ENCODE peak calls at places on chromosomes 13 and 19, in six cellular contexts. P is transverse colon, F is fibroblast of lung, J is OCI-LY7, Q is ovary, G is endodermal cell. M is an unnamed sample.

GRCh38 chr13:20451397-20451796 is 74.3 kb downstream of the CRYL1 start:
- DNase-seq in Q (no peak), P (no peak), F (no peak), J (no peak), G (no peak), M (no peak)

GRCh38 chr19:12648088-12648487 is 18.5 kb downstream of the MAN2B1 start:
- DNase-seq in F (no peak), Q (no peak), J (no peak), G (peak; percentile 71), P (no peak), M (peak; percentile 53)

GRCh38 chr13:43304945-43305344 is 281.6 kb downstream of the DNAJC15 start:
- DNase-seq in Q (no peak), P (no peak), G (peak; percentile 53), J (no peak), F (no peak), M (no peak)

GRCh38 chr13:43307921-43308433 is 284.6 kb downstream of the DNAJC15 start:
- DNase-seq in G (peak; percentile 47), F (peak; percentile 77), Q (peak; percentile 87), J (peak; percentile 54), P (peak; percentile 75), M (peak; percentile 67)

GRCh38 chr13:52127783-52128702 is 830 bp downstream of the NEK5 start:
- DNase-seq in F (peak; percentile 71), P (peak; percentile 71), G (peak; percentile 88), Q (peak; percentile 43), J (peak; percentile 64), M (no peak)

GRCh38 chr13:113404723-113405471 is 41.0 kb upstream of the GRTP1 start:
- DNase-seq in G (peak; percentile 58), J (no peak), P (no peak), F (no peak), Q (no peak), M (no peak)

GRCh38 chr13:24670174-24670573 is 10.0 kb upstream of the ATP12A start:
- DNase-seq in Q (no peak), J (no peak), F (no peak), P (no peak), G (no peak), M (no peak)

GRCh38 chr13:25980255-25980654 is 71.6 kb downstream of the SHISA2 start:
- DNase-seq in P (no peak), F (peak; percentile 10), J (peak; percentile 17), G (peak; percentile 86), Q (no peak), M (no peak)

GRCh38 chr19:13832096-13832495 is 36.9 kb downstream of the ZSWIM4 start:
- DNase-seq in F (no peak), G (no peak), J (no peak), P (no peak), Q (no peak), M (no peak)

GRCh38 chr13:33745370-33746324 is 72.3 kb upstream of the RFC3 start:
- DNase-seq in J (peak; percentile 94), F (no peak), P (peak; percentile 11), G (no peak), Q (no peak), M (no peak)

GRCh38 chr13:33751151-33751550 is 66.8 kb upstream of the RFC3 start:
- DNase-seq in J (no peak), P (no peak), G (no peak), F (peak; percentile 88), Q (no peak), M (no peak)

GRCh38 chr13:33743438-33744368 is 74.2 kb upstream of the RFC3 start:
- DNase-seq in J (peak; percentile 56), F (no peak), G (peak; percentile 49), P (no peak), Q (no peak), M (no peak)

GRCh38 chr13:33744589-33745369 is 73.2 kb upstream of the RFC3 start:
- DNase-seq in Q (peak; percentile 23), F (peak; percentile 27), G (no peak), J (peak; percentile 65), P (no peak), M (no peak)

DNA sequence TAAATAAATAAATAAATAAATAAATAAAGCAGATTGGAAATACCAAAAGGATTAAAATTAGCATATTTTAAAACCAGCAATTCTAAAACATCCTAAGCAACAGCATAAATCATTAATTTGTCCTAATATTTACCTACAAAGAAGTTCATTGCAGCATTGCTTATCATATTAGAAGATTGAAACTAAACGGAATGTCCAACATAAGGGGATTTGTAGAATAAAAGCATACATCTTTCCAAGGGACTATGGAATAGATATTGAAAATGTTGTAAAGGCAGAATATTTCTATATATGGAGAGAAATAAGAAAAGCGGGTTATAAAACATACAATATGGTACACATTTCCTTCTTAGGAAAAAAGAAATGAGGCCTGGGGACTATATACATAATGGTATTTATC is 71.1 kb upstream of the RFC3 start:
- DNase-seq in J (no peak), Q (no peak), F (no peak), G (no peak), P (no peak), M (no peak)
- H3K4me1 ChIP-seq in J (peaks cover 58% of the 10 kb centered on the region), Q (no peaks in the 10 kb centered on the region), F (no peaks in the 10 kb centered on the region), G (peaks cover 13% of the 10 kb centered on the region), P (peaks cover 8% of the 10 kb centered on the region), M (peaks cover 13% of the 10 kb centered on the region)

GRCh38 chr19:46787040-46787330 is 1.4 kb downstream of the SLC1A5 start:
- DNase-seq in F (no peak), Q (no peak), P (no peak), G (no peak), J (no peak), M (no peak)
- H3K4me1 ChIP-seq in F (peaks cover 7% of the 10 kb centered on the region), Q (peaks cover 20% of the 10 kb centered on the region), P (peaks cover 39% of the 10 kb centered on the region), G (peaks cover 2% of the 10 kb centered on the region), J (peaks cover 24% of the 10 kb centered on the region), M (peaks cover 3% of the 10 kb centered on the region)

DNA sequence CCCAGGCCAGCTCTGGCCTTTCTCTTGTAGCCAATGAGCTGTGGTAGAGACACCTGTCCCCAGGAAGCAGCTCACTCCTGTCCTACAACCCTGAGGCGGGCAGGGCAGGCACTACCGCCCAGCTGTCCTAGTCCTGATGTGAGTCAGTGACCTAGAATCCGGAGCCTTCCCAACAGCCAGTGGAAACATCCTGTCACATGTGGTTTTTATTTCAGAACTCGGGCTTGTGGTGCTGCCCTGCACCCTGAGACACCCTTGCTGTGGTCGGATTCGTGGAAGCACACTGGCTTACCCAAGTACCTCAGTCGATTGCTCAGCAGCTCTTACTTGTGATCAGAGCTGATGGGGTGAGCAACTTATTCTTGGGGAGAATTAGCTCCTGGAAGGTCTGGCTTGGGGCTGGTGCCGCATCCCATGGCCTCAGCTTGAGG is 83.6 kb upstream of the ARHGEF7 start:
- DNase-seq in J (no peak), P (peak; percentile 17), G (no peak), F (peak; percentile 70), Q (no peak), M (no peak)
- H3K4me1 ChIP-seq in J (no peaks in the 10 kb centered on the region), P (no peaks in the 10 kb centered on the region), G (no peaks in the 10 kb centered on the region), F (peaks cover 3% of the 10 kb centered on the region), Q (peaks cover 3% of the 10 kb centered on the region), M (no peaks in the 10 kb centered on the region)

GRCh38 chr13:110683921-110684320 is 22.0 kb downstream of the CARS2 start:
- DNase-seq in F (no peak), G (no peak), P (no peak), J (no peak), Q (no peak), M (no peak)
- H3K4me1 ChIP-seq in F (peaks cover 2% of the 10 kb centered on the region), G (no peaks in the 10 kb centered on the region), P (peaks cover 13% of the 10 kb centered on the region), J (peaks cover 13% of the 10 kb centered on the region), Q (peaks cover 10% of the 10 kb centered on the region), M (peaks cover 4% of the 10 kb centered on the region)

GRCh38 chr19:46372901-46373572 is 26.1 kb downstream of the PPP5C start:
- DNase-seq in G (peak; percentile 85), F (peak; percentile 63), J (no peak), Q (peak; percentile 20), P (no peak), M (peak; percentile 37)
- H3K4me1 ChIP-seq in G (peaks cover 11% of the 10 kb centered on the region), F (peaks cover 17% of the 10 kb centered on the region), J (no peaks in the 10 kb centered on the region), Q (peaks cover 8% of the 10 kb centered on the region), P (peaks cover 29% of the 10 kb centered on the region), M (peaks cover 14% of the 10 kb centered on the region)

DNA sequence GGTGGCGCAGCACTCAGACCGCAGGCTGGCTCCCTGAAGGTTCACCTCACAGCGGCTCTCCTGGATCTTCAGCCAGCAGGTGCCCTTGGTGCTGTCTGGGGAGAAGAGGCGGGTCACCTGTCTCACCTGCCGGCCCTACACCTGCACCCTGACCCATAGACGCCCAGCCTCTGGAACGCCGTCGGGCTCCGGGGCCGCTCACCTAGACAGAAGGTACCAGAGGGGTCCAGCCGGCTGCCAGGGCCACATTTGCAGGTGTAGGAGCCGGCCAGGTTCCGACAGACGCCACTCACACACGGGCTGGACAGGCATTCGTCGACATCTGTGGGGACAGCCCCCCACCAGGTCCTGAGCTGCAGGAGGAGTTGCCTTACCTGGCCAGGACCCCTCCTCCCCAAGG is 22.9 kb downstream of the FBN3 start:
- DNase-seq in Q (no peak), P (no peak), G (no peak), J (no peak), F (no peak), M (peak; percentile 46)
- H3K4me1 ChIP-seq in Q (no peaks in the 10 kb centered on the region), P (no peaks in the 10 kb centered on the region), G (no peaks in the 10 kb centered on the region), J (no peaks in the 10 kb centered on the region), F (no peaks in the 10 kb centered on the region), M (no peaks in the 10 kb centered on the region)

GRCh38 chr19:5775668-5776309 is 8.8 kb downstream of the PRR22 start:
- DNase-seq in Q (no peak), P (no peak), J (no peak), F (peak; percentile 21), G (no peak), M (no peak)
- H3K4me1 ChIP-seq in Q (no peaks in the 10 kb centered on the region), P (peaks cover 3% of the 10 kb centered on the region), J (no peaks in the 10 kb centered on the region), F (no peaks in the 10 kb centered on the region), G (no peaks in the 10 kb centered on the region), M (no peaks in the 10 kb centered on the region)

M was measured in pancreas.